ENCODE peak calls at places on chromosomes 11 and 22, in eight cellular contexts. One of them, this sample, is unnamed.

GRCh38 chr22:19128946-19129727 is 2.0 kb upstream of the TSSK2 start:
- DNase-seq in MM.1S: no peak
- DNase-seq in A673: no peak
- DNase-seq in K562: no peak
- DNase-seq in neural progenitor cell: no peak
- DNase-seq in fibroblast of lung: no peak
- DNase-seq in PC-3: no peak
- DNase-seq in HCT116: no peak
- DNase-seq in this sample: no peak

GRCh38 chr11:24637520-24637919 is 140.7 kb downstream of the LUZP2 start:
- DNase-seq in MM.1S: no peak
- DNase-seq in A673: no peak
- DNase-seq in K562: no peak
- DNase-seq in neural progenitor cell: no peak
- DNase-seq in fibroblast of lung: no peak
- DNase-seq in PC-3: peak; percentile 40
- DNase-seq in HCT116: no peak
- DNase-seq in this sample: no peak

GRCh38 chr22:45227645-45228400 is 12.9 kb downstream of the KIAA0930 start:
- DNase-seq in MM.1S: no peak
- DNase-seq in A673: no peak
- DNase-seq in K562: no peak
- DNase-seq in neural progenitor cell: peak; percentile 41
- DNase-seq in fibroblast of lung: no peak
- DNase-seq in PC-3: no peak
- DNase-seq in HCT116: no peak
- DNase-seq in this sample: no peak

GRCh38 chr11:17572791-17573460 is 25.9 kb downstream of the OTOG start:
- DNase-seq in MM.1S: no peak
- DNase-seq in A673: no peak
- DNase-seq in K562: no peak
- DNase-seq in neural progenitor cell: no peak
- DNase-seq in fibroblast of lung: no peak
- DNase-seq in PC-3: no peak
- DNase-seq in HCT116: no peak
- DNase-seq in this sample: no peak

GRCh38 chr22:49153921-49154320 is 673.8 kb downstream of the BRD1 start:
- DNase-seq in MM.1S: no peak
- DNase-seq in A673: no peak
- DNase-seq in K562: no peak
- DNase-seq in neural progenitor cell: no peak
- DNase-seq in fibroblast of lung: no peak
- DNase-seq in PC-3: no peak
- DNase-seq in HCT116: no peak
- DNase-seq in this sample: no peak

GRCh38 chr11:17021550-17021949 is 7.3 kb upstream of the PLEKHA7 start:
- DNase-seq in MM.1S: no peak
- DNase-seq in A673: no peak
- DNase-seq in K562: no peak
- DNase-seq in neural progenitor cell: peak; percentile 33
- DNase-seq in fibroblast of lung: no peak
- DNase-seq in PC-3: no peak
- DNase-seq in HCT116: no peak
- DNase-seq in this sample: peak; percentile 84

GRCh38 chr22:45473626-45474237 is 29.0 kb upstream of the FBLN1 start:
- DNase-seq in MM.1S: no peak
- DNase-seq in A673: no peak
- DNase-seq in K562: no peak
- DNase-seq in neural progenitor cell: peak; percentile 27
- DNase-seq in fibroblast of lung: no peak
- DNase-seq in PC-3: no peak
- DNase-seq in HCT116: no peak
- DNase-seq in this sample: no peak

GRCh38 chr11:78099671-78100070 is 20.0 kb upstream of the NDUFC2 start:
- DNase-seq in MM.1S: no peak
- DNase-seq in A673: no peak
- DNase-seq in K562: no peak
- DNase-seq in neural progenitor cell: no peak
- DNase-seq in fibroblast of lung: no peak
- DNase-seq in PC-3: no peak
- DNase-seq in HCT116: no peak
- DNase-seq in this sample: no peak

GRCh38 chr22:47390026-47390970 is 627.8 kb downstream of the TBC1D22A start:
- DNase-seq in MM.1S: no peak
- DNase-seq in A673: no peak
- DNase-seq in K562: no peak
- DNase-seq in neural progenitor cell: no peak
- DNase-seq in fibroblast of lung: no peak
- DNase-seq in PC-3: no peak
- DNase-seq in HCT116: no peak
- DNase-seq in this sample: no peak

GRCh38 chr22:32476286-32476685 is 1.7 kb downstream of the FBXO7 start:
- DNase-seq in MM.1S: peak; percentile 55
- DNase-seq in A673: no peak
- DNase-seq in K562: no peak
- DNase-seq in neural progenitor cell: no peak
- DNase-seq in fibroblast of lung: no peak
- DNase-seq in PC-3: no peak
- DNase-seq in HCT116: no peak
- DNase-seq in this sample: no peak

GRCh38 chr11:70731670-70732492 is 333.6 kb downstream of the CTTN start:
- DNase-seq in MM.1S: no peak
- DNase-seq in A673: no peak
- DNase-seq in K562: no peak
- DNase-seq in neural progenitor cell: no peak
- DNase-seq in fibroblast of lung: no peak
- DNase-seq in PC-3: no peak
- DNase-seq in HCT116: no peak
- DNase-seq in this sample: no peak

GRCh38 chr11:92324890-92325289 is 100.3 kb downstream of the FAT3 start:
- DNase-seq in MM.1S: no peak
- DNase-seq in A673: no peak
- DNase-seq in K562: no peak
- DNase-seq in neural progenitor cell: no peak
- DNase-seq in fibroblast of lung: no peak
- DNase-seq in PC-3: no peak
- DNase-seq in HCT116: no peak
- DNase-seq in this sample: no peak

GRCh38 chr11:14974021-14974698 is 2.0 kb upstream of the CALCA start:
- DNase-seq in MM.1S: no peak
- DNase-seq in A673: no peak
- DNase-seq in K562: no peak
- DNase-seq in neural progenitor cell: peak; percentile 78
- DNase-seq in fibroblast of lung: peak; percentile 4
- DNase-seq in PC-3: no peak
- DNase-seq in HCT116: no peak
- DNase-seq in this sample: no peak

GRCh38 chr11:78207532-78208256 is 19.0 kb downstream of the USP35 start:
- DNase-seq in MM.1S: no peak
- DNase-seq in A673: no peak
- DNase-seq in K562: no peak
- DNase-seq in neural progenitor cell: no peak
- DNase-seq in fibroblast of lung: no peak
- DNase-seq in PC-3: no peak
- DNase-seq in HCT116: no peak
- DNase-seq in this sample: no peak

GRCh38 chr11:101133190-101133589 is 3.6 kb upstream of the PGR start:
- DNase-seq in MM.1S: no peak
- DNase-seq in A673: peak; percentile 23
- DNase-seq in K562: no peak
- DNase-seq in neural progenitor cell: no peak
- DNase-seq in fibroblast of lung: no peak
- DNase-seq in PC-3: peak; percentile 11
- DNase-seq in HCT116: no peak
- DNase-seq in this sample: no peak

GRCh38 chr11:69917529-69917928 is 98.3 kb upstream of the FGF3 start:
- DNase-seq in MM.1S: no peak
- DNase-seq in A673: no peak
- DNase-seq in K562: no peak
- DNase-seq in neural progenitor cell: no peak
- DNase-seq in fibroblast of lung: no peak
- DNase-seq in PC-3: no peak
- DNase-seq in HCT116: no peak
- DNase-seq in this sample: no peak

GRCh38 chr11:108508653-108509593 is 10.7 kb upstream of the POGLUT3 start:
- DNase-seq in MM.1S: no peak
- DNase-seq in A673: no peak
- DNase-seq in K562: no peak
- DNase-seq in neural progenitor cell: no peak
- DNase-seq in fibroblast of lung: no peak
- DNase-seq in PC-3: no peak
- DNase-seq in HCT116: no peak
- DNase-seq in this sample: no peak

GRCh38 chr11:71200761-71201160 is 51.6 kb downstream of the SHANK2 start:
- DNase-seq in MM.1S: no peak
- DNase-seq in A673: no peak
- DNase-seq in K562: no peak
- DNase-seq in neural progenitor cell: no peak
- DNase-seq in fibroblast of lung: no peak
- DNase-seq in PC-3: no peak
- DNase-seq in HCT116: no peak
- DNase-seq in this sample: no peak

DNA sequence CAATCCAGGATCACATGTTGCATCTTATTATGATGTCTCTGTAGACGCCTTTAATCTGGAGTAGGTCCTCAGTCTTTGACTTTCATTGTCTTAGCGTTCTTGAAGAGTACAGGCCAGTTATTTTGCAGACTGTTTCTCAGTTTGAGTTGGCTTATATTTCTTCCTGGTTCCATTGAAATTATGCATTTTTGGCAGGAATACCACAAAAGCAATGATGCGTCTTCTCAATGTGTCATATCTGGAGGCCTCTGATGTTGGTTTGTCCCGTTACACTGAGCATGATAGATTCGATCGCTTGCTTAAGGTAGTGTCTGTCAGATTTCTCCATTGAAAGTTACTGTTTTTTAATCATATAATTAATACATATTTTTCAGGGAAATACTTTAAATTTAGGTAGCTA is 30.6 kb downstream of the TECTA start:
- DNase-seq in MM.1S: no peak
- DNase-seq in A673: no peak
- DNase-seq in K562: no peak
- DNase-seq in neural progenitor cell: no peak
- DNase-seq in fibroblast of lung: no peak
- DNase-seq in PC-3: no peak
- DNase-seq in HCT116: no peak
- DNase-seq in this sample: no peak
- TF ChIP-seq EZH2 in MM.1S: no peak
- TF ChIP-seq EZH2 in A673: no peak
- TF ChIP-seq EZH2 in K562: no peak
- TF ChIP-seq EZH2 in neural progenitor cell: no peak
- TF ChIP-seq EZH2 in fibroblast of lung: no peak
- TF ChIP-seq EZH2 in PC-3: no peak
- TF ChIP-seq EZH2 in HCT116: no peak
- TF ChIP-seq EZH2 in this sample: no peak

DNA sequence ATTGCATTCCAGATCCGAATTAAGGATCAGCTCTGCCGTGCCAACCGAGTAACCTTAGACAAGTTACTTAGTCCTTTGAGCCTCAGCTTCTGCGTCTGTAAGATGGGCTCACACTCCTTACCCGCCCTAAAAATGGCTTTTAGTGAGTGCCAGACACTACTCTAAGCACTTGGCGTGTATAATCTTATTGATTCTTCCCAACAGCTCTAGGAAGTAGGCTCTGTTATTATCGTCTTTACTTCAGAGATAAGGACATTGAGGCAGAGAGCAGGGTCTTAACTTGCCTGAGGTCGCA is 21.7 kb upstream of the ROBO3 start:
- DNase-seq in MM.1S: no peak
- DNase-seq in A673: no peak
- DNase-seq in K562: no peak
- DNase-seq in neural progenitor cell: peak; percentile 33
- DNase-seq in fibroblast of lung: no peak
- DNase-seq in PC-3: no peak
- DNase-seq in HCT116: no peak
- DNase-seq in this sample: no peak
- TF ChIP-seq EZH2 in MM.1S: no peak
- TF ChIP-seq EZH2 in A673: no peak
- TF ChIP-seq EZH2 in K562: no peak
- TF ChIP-seq EZH2 in neural progenitor cell: no peak
- TF ChIP-seq EZH2 in fibroblast of lung: peak; percentile 94
- TF ChIP-seq EZH2 in PC-3: no peak
- TF ChIP-seq EZH2 in HCT116: no peak
- TF ChIP-seq EZH2 in this sample: no peak

GRCh38 chr11:122979103-122979814 is 2.4 kb downstream of the BSX start:
- DNase-seq in MM.1S: no peak
- DNase-seq in A673: no peak
- DNase-seq in K562: no peak
- DNase-seq in neural progenitor cell: peak; percentile 47
- DNase-seq in fibroblast of lung: no peak
- DNase-seq in PC-3: no peak
- DNase-seq in HCT116: no peak
- DNase-seq in this sample: no peak
- TF ChIP-seq EZH2 in MM.1S: no peak
- TF ChIP-seq EZH2 in A673: peak; percentile 76
- TF ChIP-seq EZH2 in K562: no peak
- TF ChIP-seq EZH2 in neural progenitor cell: peak; percentile 96
- TF ChIP-seq EZH2 in fibroblast of lung: no peak
- TF ChIP-seq EZH2 in PC-3: no peak
- TF ChIP-seq EZH2 in HCT116: no peak
- TF ChIP-seq EZH2 in this sample: no peak

GRCh38 chr11:64642418-64642735 is 51.4 kb downstream of the SLC22A12 start:
- DNase-seq in MM.1S: no peak
- DNase-seq in A673: no peak
- DNase-seq in K562: no peak
- DNase-seq in neural progenitor cell: no peak
- DNase-seq in fibroblast of lung: no peak
- DNase-seq in PC-3: no peak
- DNase-seq in HCT116: no peak
- DNase-seq in this sample: no peak

GRCh38 chr11:64643927-64644326 is 52.9 kb downstream of the SLC22A12 start:
- DNase-seq in MM.1S: no peak
- DNase-seq in A673: no peak
- DNase-seq in K562: no peak
- DNase-seq in neural progenitor cell: no peak
- DNase-seq in fibroblast of lung: no peak
- DNase-seq in PC-3: no peak
- DNase-seq in HCT116: no peak
- DNase-seq in this sample: no peak

GRCh38 chr11:64643258-64643881 is 52.4 kb downstream of the SLC22A12 start:
- DNase-seq in MM.1S: no peak
- DNase-seq in A673: peak; percentile 61
- DNase-seq in K562: peak; percentile 75
- DNase-seq in neural progenitor cell: peak; percentile 86
- DNase-seq in fibroblast of lung: no peak
- DNase-seq in PC-3: no peak
- DNase-seq in HCT116: no peak
- DNase-seq in this sample: no peak

GRCh38 chr11:64641596-64642417 is 50.8 kb downstream of the SLC22A12 start:
- DNase-seq in MM.1S: no peak
- DNase-seq in A673: no peak
- DNase-seq in K562: no peak
- DNase-seq in neural progenitor cell: no peak
- DNase-seq in fibroblast of lung: no peak
- DNase-seq in PC-3: no peak
- DNase-seq in HCT116: no peak
- DNase-seq in this sample: no peak

DNA sequence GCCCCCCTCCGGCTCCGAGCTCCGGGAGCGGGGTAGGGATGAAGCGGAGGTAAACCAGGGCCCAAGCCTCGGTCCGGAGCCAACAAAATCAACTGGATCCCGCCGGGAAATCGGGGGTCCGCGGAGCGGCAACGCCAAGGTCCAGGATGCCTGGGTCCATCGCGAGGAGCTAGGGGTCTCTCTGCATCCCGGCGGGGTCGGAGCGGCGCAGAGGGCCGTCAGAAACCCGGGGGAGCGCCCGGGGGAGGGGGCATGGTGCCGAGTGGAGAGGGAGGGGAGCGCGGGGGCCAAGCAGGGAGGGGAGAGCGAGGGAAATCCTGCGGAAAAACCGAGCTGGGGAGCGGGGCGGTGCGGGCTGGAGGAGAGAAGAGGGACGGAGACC is 51.8 kb downstream of the SLC22A12 start:
- DNase-seq in MM.1S: no peak
- DNase-seq in A673: no peak
- DNase-seq in K562: no peak
- DNase-seq in neural progenitor cell: peak; percentile 34
- DNase-seq in fibroblast of lung: no peak
- DNase-seq in PC-3: no peak
- DNase-seq in HCT116: no peak
- DNase-seq in this sample: no peak
- TF ChIP-seq EZH2 in MM.1S: no peak
- TF ChIP-seq EZH2 in A673: peak; percentile 94
- TF ChIP-seq EZH2 in K562: no peak
- TF ChIP-seq EZH2 in neural progenitor cell: peak; percentile 60
- TF ChIP-seq EZH2 in fibroblast of lung: peak; percentile 91
- TF ChIP-seq EZH2 in PC-3: peak; percentile 43
- TF ChIP-seq EZH2 in HCT116: no peak
- TF ChIP-seq EZH2 in this sample: no peak